ENCODE peak calls at places on chromosomes 1 and 21, in eight cellular contexts. L is NCI-H1092 treated with DMSO at 0.1 percent for 48 hours; H is amniotic epithelial cell; U is T-helper 1 cell; W is T-helper 17 cell; R is left ventricle myocardium superior; C is naive thymus-derived CD8-positive, alpha-beta T cell; X is omental fat pad. I is an unnamed sample.

GRCh38 chr1:231049121-231049979 is 9.3 kb upstream of the FAM89A start:
- DNase-seq in L (no peak), X (no peak), R (no peak), C (no peak), W (no peak), H (no peak), U (no peak), I (no peak)

GRCh38 chr21:38080888-38081287 is 164.6 kb upstream of the KCNJ6 start:
- DNase-seq in U (no peak), X (no peak), L (no peak), R (peak; percentile 49), H (no peak), W (no peak), C (no peak), I (no peak)

GRCh38 chr1:51301152-51301843 is 29.1 kb downstream of the TTC39A start:
- DNase-seq in R (no peak), C (no peak), H (no peak), L (no peak), X (no peak), W (no peak), U (no peak), I (no peak)

GRCh38 chr21:33924766-33925100 is 9.1 kb upstream of the ATP5PO start:
- DNase-seq in L (no peak), U (no peak), W (no peak), X (no peak), H (no peak), C (no peak), R (no peak), I (no peak)

GRCh38 chr1:45957684-45958083 is 154.3 kb downstream of the MAST2 start:
- DNase-seq in U (no peak), X (no peak), L (no peak), H (peak; percentile 32), W (no peak), C (no peak), R (no peak), I (no peak)

GRCh38 chr1:245431706-245432105 is 276.9 kb downstream of the KIF26B start:
- DNase-seq in H (no peak), W (no peak), C (no peak), L (no peak), R (no peak), X (no peak), U (no peak), I (no peak)

GRCh38 chr1:37438971-37439671 is 35.3 kb upstream of the ZC3H12A start:
- DNase-seq in R (no peak), U (no peak), C (no peak), H (no peak), W (no peak), L (no peak), X (no peak), I (no peak)

GRCh38 chr1:156233421-156234127 is 8.4 kb upstream of the BGLAP start:
- DNase-seq in R (no peak), U (no peak), H (peak; percentile 87), X (no peak), C (no peak), L (no peak), W (no peak), I (no peak)

GRCh38 chr1:160777486-160778089 is 18.4 kb upstream of the LY9 start:
- DNase-seq in W (no peak), X (no peak), H (peak; percentile 33), L (peak; percentile 5), R (no peak), U (peak; percentile 28), C (peak; percentile 26), I (no peak)

GRCh38 chr21:34075099-34075425 is 1.7 kb downstream of the MRPS6 start:
- DNase-seq in H (no peak), C (no peak), R (no peak), X (no peak), L (no peak), U (no peak), W (no peak), I (no peak)

GRCh38 chr1:2519729-2520128 is 6.7 kb downstream of the PANK4 start:
- DNase-seq in R (no peak), W (no peak), L (no peak), U (no peak), H (no peak), X (no peak), C (no peak), I (no peak)

GRCh38 chr1:75723989-75724471 is 479 bp upstream of the ACADM start:
- DNase-seq in U (peak; percentile 57), R (peak; percentile 91), C (peak; percentile 44), X (peak; percentile 54), W (peak; percentile 52), H (peak; percentile 70), L (peak; percentile 83), I (no peak)

GRCh38 chr1:4133541-4133940 is 233.5 kb upstream of the C1orf174 start:
- DNase-seq in H (no peak), C (no peak), R (no peak), U (no peak), W (no peak), X (no peak), L (no peak), I (no peak)

GRCh38 chr1:232901255-232901654 is 49.2 kb upstream of the NTPCR start:
- DNase-seq in X (no peak), U (no peak), R (no peak), H (no peak), L (no peak), W (no peak), C (no peak), I (no peak)

GRCh38 chr1:223000549-223001135 is 142.4 kb downstream of the TLR5 start:
- DNase-seq in L (no peak), H (no peak), X (no peak), R (no peak), W (no peak), U (no peak), C (no peak), I (no peak)

GRCh38 chr1:32035119-32035518 is 21.5 kb downstream of the KHDRBS1 start:
- DNase-seq in H (no peak), L (no peak), X (no peak), C (peak; percentile 19), R (no peak), W (no peak), U (no peak), I (no peak)

GRCh38 chr1:163013826-163014600 is 55.1 kb upstream of the RGS4 start:
- DNase-seq in X (no peak), W (no peak), H (no peak), C (no peak), L (no peak), U (no peak), R (no peak), I (no peak)

GRCh38 chr1:13700521-13701273 is 709 bp downstream of the PRDM2 start:
- DNase-seq in X (no peak), W (peak; percentile 20), H (peak; percentile 18), L (peak; percentile 35), R (peak; percentile 65), C (peak; percentile 36), U (peak; percentile 21), I (peak; percentile 26)

GRCh38 chr1:41714613-41715389 is 203.9 kb downstream of the HIVEP3 start:
- DNase-seq in W (no peak), L (peak; percentile 76), C (no peak), U (no peak), X (no peak), R (peak; percentile 42), H (no peak), I (no peak)

GRCh38 chr1:82565146-82565545 is 764.4 kb downstream of the ADGRL2 start:
- DNase-seq in C (no peak), L (no peak), U (no peak), H (peak; percentile 3), X (no peak), R (no peak), W (no peak), I (no peak)

GRCh38 chr1:46420533-46420915 is 26.4 kb downstream of the FAAH start:
- DNase-seq in X (no peak), H (no peak), R (no peak), W (no peak), C (no peak), U (no peak), L (no peak), I (no peak)

GRCh38 chr1:195806060-195806459 is 802.2 kb downstream of the KCNT2 start:
- DNase-seq in L (no peak), W (no peak), U (no peak), X (no peak), H (peak; percentile 9), R (no peak), C (no peak), I (no peak)

GRCh38 chr1:79811173-79811572 is 804.6 kb upstream of the ADGRL4 start:
- DNase-seq in R (no peak), U (no peak), L (no peak), X (no peak), H (peak; percentile 81), W (no peak), C (no peak), I (no peak)

GRCh38 chr1:26278303-26278702 is 1.6 kb upstream of the SH3BGRL3 start:
- DNase-seq in H (no peak), L (no peak), U (no peak), R (peak; percentile 67), C (no peak), W (no peak), X (no peak), I (no peak)

GRCh38 chr1:37493336-37494098 is 19.1 kb downstream of the ZC3H12A start:
- DNase-seq in X (no peak), R (no peak), L (no peak), U (no peak), H (no peak), W (no peak), C (no peak), I (no peak)

GRCh38 chr1:95084317-95085176 is 11.8 kb upstream of the ALG14 start:
- DNase-seq in U (no peak), R (no peak), L (peak; percentile 23), H (peak; percentile 35), X (no peak), C (no peak), W (no peak), I (no peak)

GRCh38 chr1:38152351-38153082 is 105.9 kb upstream of the POU3F1 start:
- DNase-seq in W (no peak), R (no peak), C (no peak), X (no peak), U (no peak), L (peak; percentile 97), H (no peak), I (no peak)

GRCh38 chr1:154425172-154425571 is 20.0 kb downstream of the IL6R start:
- DNase-seq in X (no peak), L (no peak), C (no peak), R (no peak), H (no peak), W (no peak), U (no peak), I (no peak)

GRCh38 chr1:161177112-161177935 is at the start of gene B4GALT3:
- DNase-seq in H (peak; percentile 54), C (peak; percentile 85), X (peak; percentile 90), R (peak; percentile 94), U (peak; percentile 87), W (peak; percentile 93), L (peak; percentile 97), I (peak; percentile 92)

GRCh38 chr1:67376381-67376780 is 53.8 kb downstream of the SERBP1 start:
- DNase-seq in X (no peak), R (no peak), H (no peak), C (no peak), L (no peak), W (no peak), U (no peak), I (no peak)

I was measured in activated effector memory CD4-positive, alpha-beta T cell treated with Interleukin-2 at 50 U/mL for 16 hours.